ENCODE peak calls at places on chromosomes 6 and 20, in six cellular contexts. One of them, this sample, is unnamed.

GRCh38 chr6:166478782-166479592 is 96.2 kb upstream of the MPC1 start:
- DNase-seq in HFF-Myc: no peak
- DNase-seq in foreskin keratinocyte: no peak
- DNase-seq in activated CD8-positive, alpha-beta T cell treated with anti-CD3 and anti-CD28 coated beads for 36 hours: no peak
- DNase-seq in Peyer's patch: no peak
- DNase-seq in upper lobe of right lung: no peak
- DNase-seq in this sample: no peak

GRCh38 chr6:26432622-26433021 is 7.7 kb upstream of the BTN3A3 start:
- DNase-seq in HFF-Myc: no peak
- DNase-seq in foreskin keratinocyte: no peak
- DNase-seq in activated CD8-positive, alpha-beta T cell treated with anti-CD3 and anti-CD28 coated beads for 36 hours: no peak
- DNase-seq in Peyer's patch: no peak
- DNase-seq in upper lobe of right lung: no peak
- DNase-seq in this sample: no peak

GRCh38 chr6:107833136-107833535 is 9.0 kb upstream of the SCML4 start:
- DNase-seq in HFF-Myc: no peak
- DNase-seq in foreskin keratinocyte: no peak
- DNase-seq in activated CD8-positive, alpha-beta T cell treated with anti-CD3 and anti-CD28 coated beads for 36 hours: no peak
- DNase-seq in Peyer's patch: no peak
- DNase-seq in upper lobe of right lung: no peak
- DNase-seq in this sample: no peak

GRCh38 chr6:146974346-146974745 is 229.9 kb upstream of the STXBP5 start:
- DNase-seq in HFF-Myc: no peak
- DNase-seq in foreskin keratinocyte: no peak
- DNase-seq in activated CD8-positive, alpha-beta T cell treated with anti-CD3 and anti-CD28 coated beads for 36 hours: no peak
- DNase-seq in Peyer's patch: no peak
- DNase-seq in upper lobe of right lung: no peak
- DNase-seq in this sample: no peak

GRCh38 chr20:9408422-9409300 is 105.7 kb upstream of the LAMP5 start:
- DNase-seq in HFF-Myc: no peak
- DNase-seq in foreskin keratinocyte: peak; percentile 60
- DNase-seq in activated CD8-positive, alpha-beta T cell treated with anti-CD3 and anti-CD28 coated beads for 36 hours: no peak
- DNase-seq in Peyer's patch: no peak
- DNase-seq in upper lobe of right lung: no peak
- DNase-seq in this sample: no peak

GRCh38 chr20:41004561-41005360 is 23.9 kb upstream of the TOP1 start:
- DNase-seq in HFF-Myc: no peak
- DNase-seq in foreskin keratinocyte: peak; percentile 72
- DNase-seq in activated CD8-positive, alpha-beta T cell treated with anti-CD3 and anti-CD28 coated beads for 36 hours: peak; percentile 28
- DNase-seq in Peyer's patch: no peak
- DNase-seq in upper lobe of right lung: peak; percentile 22
- DNase-seq in this sample: no peak

GRCh38 chr6:123276439-123277045 is 280.5 kb downstream of the CLVS2 start:
- DNase-seq in HFF-Myc: no peak
- DNase-seq in foreskin keratinocyte: no peak
- DNase-seq in activated CD8-positive, alpha-beta T cell treated with anti-CD3 and anti-CD28 coated beads for 36 hours: no peak
- DNase-seq in Peyer's patch: no peak
- DNase-seq in upper lobe of right lung: no peak
- DNase-seq in this sample: no peak

GRCh38 chr6:111468329-111469012 is 14.5 kb downstream of the REV3L start:
- DNase-seq in HFF-Myc: no peak
- DNase-seq in foreskin keratinocyte: peak; percentile 23
- DNase-seq in activated CD8-positive, alpha-beta T cell treated with anti-CD3 and anti-CD28 coated beads for 36 hours: peak; percentile 50
- DNase-seq in Peyer's patch: no peak
- DNase-seq in upper lobe of right lung: no peak
- DNase-seq in this sample: no peak

GRCh38 chr6:116106146-116106545 is 5.5 kb downstream of the NT5DC1 start:
- DNase-seq in HFF-Myc: no peak
- DNase-seq in foreskin keratinocyte: peak; percentile 4
- DNase-seq in activated CD8-positive, alpha-beta T cell treated with anti-CD3 and anti-CD28 coated beads for 36 hours: no peak
- DNase-seq in Peyer's patch: no peak
- DNase-seq in upper lobe of right lung: no peak
- DNase-seq in this sample: no peak

GRCh38 chr6:116115781-116116180 is 10.2 kb downstream of the COL10A1 start:
- DNase-seq in HFF-Myc: no peak
- DNase-seq in foreskin keratinocyte: no peak
- DNase-seq in activated CD8-positive, alpha-beta T cell treated with anti-CD3 and anti-CD28 coated beads for 36 hours: no peak
- DNase-seq in Peyer's patch: no peak
- DNase-seq in upper lobe of right lung: no peak
- DNase-seq in this sample: no peak

GRCh38 chr6:116113386-116113785 is 12.5 kb downstream of the COL10A1 start:
- DNase-seq in HFF-Myc: no peak
- DNase-seq in foreskin keratinocyte: no peak
- DNase-seq in activated CD8-positive, alpha-beta T cell treated with anti-CD3 and anti-CD28 coated beads for 36 hours: no peak
- DNase-seq in Peyer's patch: no peak
- DNase-seq in upper lobe of right lung: no peak
- DNase-seq in this sample: no peak

GRCh38 chr6:116108836-116109235 is 8.2 kb downstream of the NT5DC1 start:
- DNase-seq in HFF-Myc: no peak
- DNase-seq in foreskin keratinocyte: no peak
- DNase-seq in activated CD8-positive, alpha-beta T cell treated with anti-CD3 and anti-CD28 coated beads for 36 hours: no peak
- DNase-seq in Peyer's patch: no peak
- DNase-seq in upper lobe of right lung: no peak
- DNase-seq in this sample: no peak

DNA sequence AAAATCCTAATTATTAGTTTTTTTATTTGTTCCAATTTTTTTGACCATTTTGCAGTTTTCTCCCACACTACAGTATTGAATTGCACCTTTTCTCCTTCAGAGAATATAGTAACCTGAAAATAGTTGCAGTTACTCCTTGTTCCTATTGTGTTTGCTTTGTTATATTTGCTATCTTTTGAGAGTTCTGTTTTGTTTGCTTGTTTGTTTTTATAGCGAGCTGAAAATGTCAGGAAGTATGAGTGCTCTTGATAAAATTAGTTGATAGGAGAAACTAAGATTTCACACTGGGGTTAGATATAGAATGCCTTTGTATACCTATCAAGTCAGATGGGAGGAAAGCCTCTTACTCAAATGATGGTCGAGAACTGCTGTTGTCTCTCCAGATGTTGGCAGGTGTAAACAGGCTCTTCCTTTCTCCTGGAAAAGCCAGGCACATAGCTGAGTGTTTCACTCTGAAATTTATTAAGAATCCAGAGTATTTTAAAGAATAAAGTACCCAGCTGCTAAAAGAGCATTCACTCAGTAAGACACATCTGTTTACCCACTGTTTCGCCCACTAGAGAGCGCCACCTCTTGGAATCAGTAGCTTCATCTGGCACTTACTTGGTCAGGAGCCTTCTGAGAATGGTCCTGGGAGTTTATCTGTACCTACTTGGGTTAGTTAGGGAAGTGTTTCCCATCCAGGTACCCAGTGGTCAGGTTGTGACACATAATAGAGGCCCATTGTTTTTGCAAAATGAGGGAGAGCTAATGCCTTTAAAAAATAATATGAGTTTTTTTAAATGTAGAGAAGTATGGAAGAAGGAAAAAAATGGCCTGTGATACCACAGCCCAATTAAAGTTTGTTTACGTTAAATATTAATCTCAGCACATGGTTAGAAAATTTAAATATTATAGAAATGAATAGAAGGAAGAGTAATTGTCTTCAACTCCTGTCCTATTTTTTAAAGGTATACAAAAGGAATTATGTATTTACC is 11.2 kb downstream of the NT5DC1 start:
- DNase-seq in HFF-Myc: no peak
- DNase-seq in foreskin keratinocyte: peak; percentile 39
- DNase-seq in activated CD8-positive, alpha-beta T cell treated with anti-CD3 and anti-CD28 coated beads for 36 hours: peak; percentile 69
- DNase-seq in Peyer's patch: no peak
- DNase-seq in upper lobe of right lung: no peak
- DNase-seq in this sample: no peak
- TF ChIP-seq CTCF in HFF-Myc: peak; percentile 77
- TF ChIP-seq CTCF in foreskin keratinocyte: peak; percentile 72
- TF ChIP-seq CTCF in activated CD8-positive, alpha-beta T cell treated with anti-CD3 and anti-CD28 coated beads for 36 hours: peak; percentile 57
- TF ChIP-seq CTCF in Peyer's patch: no peak
- TF ChIP-seq CTCF in upper lobe of right lung: peak; percentile 42
- TF ChIP-seq CTCF in this sample: peak; percentile 53

GRCh38 chr6:296151-297122 is 4.2 kb downstream of the DUSP22 start:
- DNase-seq in HFF-Myc: no peak
- DNase-seq in foreskin keratinocyte: no peak
- DNase-seq in activated CD8-positive, alpha-beta T cell treated with anti-CD3 and anti-CD28 coated beads for 36 hours: peak; percentile 46
- DNase-seq in Peyer's patch: peak; percentile 77
- DNase-seq in upper lobe of right lung: peak; percentile 65
- DNase-seq in this sample: no peak
- TF ChIP-seq CTCF in HFF-Myc: no peak
- TF ChIP-seq CTCF in foreskin keratinocyte: peak; percentile 20
- TF ChIP-seq CTCF in activated CD8-positive, alpha-beta T cell treated with anti-CD3 and anti-CD28 coated beads for 36 hours: no peak
- TF ChIP-seq CTCF in Peyer's patch: no peak
- TF ChIP-seq CTCF in upper lobe of right lung: no peak
- TF ChIP-seq CTCF in this sample: no peak

DNA sequence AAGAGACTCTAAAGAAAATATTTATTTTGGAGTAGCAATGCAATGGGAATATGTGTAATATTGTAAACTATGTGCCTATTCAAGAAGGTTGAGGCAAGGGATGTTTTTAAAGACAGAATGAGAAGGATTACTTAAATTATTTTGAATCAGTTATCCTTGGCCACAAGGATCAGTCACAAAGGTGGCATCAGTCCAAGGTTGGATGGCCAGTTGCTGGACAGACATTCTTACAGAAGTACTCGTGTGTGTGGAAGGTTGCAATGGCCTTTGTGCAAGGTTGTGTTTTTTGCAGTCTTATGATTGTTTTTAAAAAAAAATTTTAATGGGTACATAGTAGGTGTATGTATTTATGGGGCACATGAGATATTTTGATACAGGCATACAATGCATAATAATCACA is 2.0 kb downstream of the QRSL1 start:
- DNase-seq in HFF-Myc: no peak
- DNase-seq in foreskin keratinocyte: no peak
- DNase-seq in activated CD8-positive, alpha-beta T cell treated with anti-CD3 and anti-CD28 coated beads for 36 hours: no peak
- DNase-seq in Peyer's patch: no peak
- DNase-seq in upper lobe of right lung: no peak
- DNase-seq in this sample: no peak
- TF ChIP-seq CTCF in HFF-Myc: no peak
- TF ChIP-seq CTCF in foreskin keratinocyte: no peak
- TF ChIP-seq CTCF in activated CD8-positive, alpha-beta T cell treated with anti-CD3 and anti-CD28 coated beads for 36 hours: no peak
- TF ChIP-seq CTCF in Peyer's patch: no peak
- TF ChIP-seq CTCF in upper lobe of right lung: no peak
- TF ChIP-seq CTCF in this sample: no peak

DNA sequence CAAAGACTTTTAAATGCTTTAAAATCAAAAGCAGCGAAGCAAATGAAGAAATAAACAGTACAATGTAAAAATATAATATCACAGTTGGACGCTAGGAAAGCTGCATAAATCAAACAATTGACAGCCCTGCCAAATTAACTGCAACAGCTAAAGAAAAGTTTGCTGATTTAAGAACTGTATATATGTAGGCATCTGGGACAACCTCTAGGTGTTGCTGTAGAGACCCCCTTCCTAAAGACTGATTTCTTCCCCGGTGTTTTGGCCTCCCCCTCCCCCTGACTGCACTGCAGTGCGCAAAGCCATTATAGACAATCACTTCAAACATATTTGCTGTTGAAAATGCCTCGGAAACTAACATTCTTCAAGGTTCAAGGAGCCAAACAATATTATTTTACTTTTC is 1.1 kb downstream of the ELOVL4 start:
- DNase-seq in HFF-Myc: no peak
- DNase-seq in foreskin keratinocyte: peak; percentile 33
- DNase-seq in activated CD8-positive, alpha-beta T cell treated with anti-CD3 and anti-CD28 coated beads for 36 hours: peak; percentile 43
- DNase-seq in Peyer's patch: no peak
- DNase-seq in upper lobe of right lung: no peak
- DNase-seq in this sample: no peak
- TF ChIP-seq CTCF in HFF-Myc: peak; percentile 35
- TF ChIP-seq CTCF in foreskin keratinocyte: peak; percentile 56
- TF ChIP-seq CTCF in activated CD8-positive, alpha-beta T cell treated with anti-CD3 and anti-CD28 coated beads for 36 hours: peak; percentile 32
- TF ChIP-seq CTCF in Peyer's patch: no peak
- TF ChIP-seq CTCF in upper lobe of right lung: no peak
- TF ChIP-seq CTCF in this sample: no peak

DNA sequence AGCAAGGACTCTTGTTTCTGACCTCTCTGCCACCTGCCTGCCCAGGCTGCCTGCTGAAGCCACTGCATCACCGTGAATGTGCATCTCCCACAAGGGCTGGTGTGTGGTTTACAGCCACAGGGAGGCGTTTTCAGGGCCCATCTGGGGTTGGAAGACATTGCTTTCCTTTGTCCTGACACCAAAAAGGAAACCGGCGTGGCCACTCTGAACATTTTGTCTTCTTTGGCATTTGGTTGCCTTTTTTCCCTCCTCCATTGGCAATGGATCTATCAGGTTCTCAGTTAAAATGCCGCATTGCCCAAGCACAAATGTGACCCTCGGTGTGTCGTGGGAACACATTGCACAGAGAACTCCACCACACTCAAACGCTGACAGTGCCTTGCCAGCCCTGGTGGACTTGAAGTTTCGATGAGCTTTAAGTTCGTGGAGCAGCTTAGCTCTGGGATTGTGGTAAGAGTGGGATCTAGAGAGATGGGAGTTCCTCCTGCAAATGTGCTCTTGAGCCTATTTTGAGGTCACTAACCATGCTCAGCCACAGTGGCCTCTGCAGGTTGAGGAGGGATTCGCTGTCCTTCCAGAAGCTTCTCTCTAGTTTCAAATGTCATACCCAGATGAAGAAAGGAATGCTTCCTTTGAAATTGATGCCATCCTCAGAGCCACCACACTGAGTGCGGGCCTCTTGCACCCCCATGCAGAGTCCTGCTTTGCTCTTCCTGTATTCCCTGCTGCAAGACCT is 14.8 kb upstream of the PCK1 start:
- DNase-seq in HFF-Myc: no peak
- DNase-seq in foreskin keratinocyte: no peak
- DNase-seq in activated CD8-positive, alpha-beta T cell treated with anti-CD3 and anti-CD28 coated beads for 36 hours: peak; percentile 5
- DNase-seq in Peyer's patch: no peak
- DNase-seq in upper lobe of right lung: no peak
- DNase-seq in this sample: no peak
- TF ChIP-seq CTCF in HFF-Myc: no peak
- TF ChIP-seq CTCF in foreskin keratinocyte: no peak
- TF ChIP-seq CTCF in activated CD8-positive, alpha-beta T cell treated with anti-CD3 and anti-CD28 coated beads for 36 hours: no peak
- TF ChIP-seq CTCF in Peyer's patch: no peak
- TF ChIP-seq CTCF in upper lobe of right lung: no peak
- TF ChIP-seq CTCF in this sample: no peak

DNA sequence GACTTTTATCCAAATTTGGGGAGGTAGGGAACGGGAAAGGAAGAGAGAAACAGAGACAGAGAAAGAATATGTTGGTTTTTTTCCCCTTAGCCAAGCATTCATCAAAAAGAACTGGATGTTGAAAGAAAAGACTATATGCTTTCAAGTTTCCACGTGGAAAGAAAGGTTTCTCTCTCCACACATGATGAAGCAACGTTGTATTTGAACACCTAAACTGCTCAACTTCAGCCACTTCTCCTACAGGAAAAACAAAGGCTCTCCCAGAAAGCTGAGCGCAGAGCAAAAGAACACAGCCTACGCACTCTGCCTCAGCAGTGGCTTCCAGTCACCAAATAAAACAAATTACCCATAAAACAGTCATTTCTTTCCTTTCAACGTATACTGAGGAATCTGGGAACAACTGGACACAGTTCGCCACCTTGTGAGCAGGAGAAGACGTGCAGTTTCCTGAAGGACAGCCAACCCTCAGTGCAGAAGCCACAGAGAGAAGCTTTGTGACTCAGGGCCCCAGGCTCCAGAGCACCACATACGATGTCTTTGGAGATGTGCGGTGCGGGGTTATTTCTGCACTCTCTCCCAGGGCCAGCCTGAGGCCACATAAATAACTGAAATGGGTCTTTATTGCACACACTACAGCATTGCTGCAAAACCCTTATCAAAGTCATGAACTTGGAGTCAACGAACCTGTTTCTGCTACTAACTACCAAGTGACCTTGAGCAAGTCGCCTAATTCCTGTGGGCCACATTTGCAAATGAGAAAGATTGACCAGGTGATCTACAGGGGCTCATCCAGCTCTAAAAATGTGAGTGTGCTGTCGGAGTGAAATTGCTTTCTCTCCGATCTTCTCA is 10.1 kb downstream of the IL17F start:
- DNase-seq in HFF-Myc: peak; percentile 66
- DNase-seq in foreskin keratinocyte: peak; percentile 64
- DNase-seq in activated CD8-positive, alpha-beta T cell treated with anti-CD3 and anti-CD28 coated beads for 36 hours: peak; percentile 62
- DNase-seq in Peyer's patch: no peak
- DNase-seq in upper lobe of right lung: no peak
- DNase-seq in this sample: no peak
- TF ChIP-seq CTCF in HFF-Myc: peak; percentile 59
- TF ChIP-seq CTCF in foreskin keratinocyte: peak; percentile 78
- TF ChIP-seq CTCF in activated CD8-positive, alpha-beta T cell treated with anti-CD3 and anti-CD28 coated beads for 36 hours: peak; percentile 27
- TF ChIP-seq CTCF in Peyer's patch: no peak
- TF ChIP-seq CTCF in upper lobe of right lung: peak; percentile 41
- TF ChIP-seq CTCF in this sample: no peak

This sample was measured in CD14-positive monocyte.